ENCODE peak calls at places on chromosomes 7 and 10, in nine cellular contexts. A, Q, W, F, U, E, H, C and O are unnamed samples.

GRCh38 chr10:99673492-99673891 is 14.2 kb downstream of the ENTPD7 start:
- DNase-seq in A (no peak), Q (no peak), W (no peak), F (no peak), U (no peak), E (no peak), H (no peak), C (no peak), O (no peak)

GRCh38 chr7:106110885-106111670 is 1.0 kb downstream of the SYPL1 start:
- DNase-seq in A (peak), Q (no peak), W (no peak), F (no peak), U (no peak), E (no peak), H (no peak), C (no peak), O (no peak)

GRCh38 chr7:22821702-22822485 is 755 bp downstream of the TOMM7 start:
- DNase-seq in A (peak), Q (peak), W (no peak), F (no peak), U (no peak), E (peak), H (no peak), C (peak), O (no peak)

GRCh38 chr10:79970062-79970461 is 21.2 kb upstream of the SFTPD start:
- DNase-seq in A (no peak), Q (no peak), W (no peak), F (no peak), U (no peak), E (no peak), H (no peak), C (no peak), O (no peak)

GRCh38 chr7:12322287-12322902 is 81.3 kb downstream of the VWDE start:
- DNase-seq in A (no peak), Q (no peak), W (no peak), F (no peak), U (no peak), E (peak), H (no peak), C (peak), O (no peak)

GRCh38 chr10:792792-793100 is 103.3 kb upstream of the DIP2C start:
- DNase-seq in A (no peak), Q (no peak), W (no peak), F (no peak), U (no peak), E (no peak), H (no peak), C (peak), O (no peak)

GRCh38 chr7:92177362-92177761 is 1.6 kb downstream of the LRRD1 start:
- DNase-seq in A (no peak), Q (no peak), W (no peak), F (no peak), U (no peak), E (no peak), H (no peak), C (peak), O (no peak)

GRCh38 chr7:155188821-155189599 is 108.7 kb upstream of the INSIG1 start:
- DNase-seq in A (no peak), Q (no peak), W (no peak), F (no peak), U (no peak), E (no peak), H (no peak), C (peak), O (no peak)

GRCh38 chr7:68399991-68400590 is 1198.2 kb upstream of the AUTS2 start:
- DNase-seq in A (no peak), Q (no peak), W (no peak), F (no peak), U (no peak), E (no peak), H (no peak), C (no peak), O (no peak)

GRCh38 chr7:41943098-41943577 is 240.2 kb upstream of the INHBA start:
- DNase-seq in A (peak), Q (peak), W (peak), F (peak), U (peak), E (peak), H (peak), C (peak), O (peak)

GRCh38 chr7:7761974-7762769 is 43.8 kb upstream of the RPA3 start:
- DNase-seq in A (no peak), Q (no peak), W (peak), F (no peak), U (no peak), E (no peak), H (no peak), C (peak), O (no peak)

GRCh38 chr10:24149640-24150039 is 59.3 kb upstream of the KIAA1217 start:
- DNase-seq in A (no peak), Q (no peak), W (no peak), F (no peak), U (no peak), E (no peak), H (no peak), C (no peak), O (no peak)

GRCh38 chr7:1238363-1239331 is 6.0 kb downstream of the UNCX start:
- DNase-seq in A (peak), Q (peak), W (no peak), F (no peak), U (no peak), E (no peak), H (no peak), C (no peak), O (no peak)

GRCh38 chr7:111499027-111499426 is 63.3 kb downstream of the IMMP2L start:
- DNase-seq in A (no peak), Q (no peak), W (no peak), F (no peak), U (no peak), E (peak), H (no peak), C (peak), O (no peak)

GRCh38 chr7:6615853-6616555 is 594 bp downstream of the ZNF853 start:
- DNase-seq in A (peak), Q (peak), W (no peak), F (no peak), U (peak), E (peak), H (no peak), C (no peak), O (no peak)

GRCh38 chr10:1233031-1233430 is 176.8 kb downstream of the WDR37 start:
- DNase-seq in A (no peak), Q (peak), W (no peak), F (no peak), U (no peak), E (no peak), H (peak), C (no peak), O (no peak)

GRCh38 chr7:110835889-110836288 is 255.0 kb upstream of the LRRN3 start:
- DNase-seq in A (no peak), Q (no peak), W (no peak), F (no peak), U (no peak), E (no peak), H (no peak), C (no peak), O (no peak)

GRCh38 chr10:58665361-58665760 is 152.7 kb downstream of the BICC1 start:
- DNase-seq in A (no peak), Q (no peak), W (no peak), F (no peak), U (no peak), E (no peak), H (no peak), C (no peak), O (no peak)

GRCh38 chr7:27179030-27179429 is 4.9 kb upstream of the HOXA10 start:
- DNase-seq in A (no peak), Q (peak), W (no peak), F (no peak), U (no peak), E (no peak), H (peak), C (no peak), O (no peak)

GRCh38 chr7:89238156-89238555 is 442.6 kb upstream of the TEX47 start:
- DNase-seq in A (no peak), Q (no peak), W (no peak), F (no peak), U (no peak), E (no peak), H (no peak), C (no peak), O (no peak)

GRCh38 chr7:136853654-136854053 is 14.8 kb upstream of the CHRM2 start:
- DNase-seq in A (no peak), Q (no peak), W (no peak), F (no peak), U (no peak), E (no peak), H (no peak), C (no peak), O (no peak)

GRCh38 chr10:93542358-93542791 is 24.1 kb upstream of the FFAR4 start:
- DNase-seq in A (peak), Q (no peak), W (no peak), F (no peak), U (peak), E (no peak), H (peak), C (peak), O (no peak)

GRCh38 chr7:43868681-43869017 is 668 bp downstream of the MRPS24 start:
- DNase-seq in A (no peak), Q (no peak), W (no peak), F (no peak), U (no peak), E (no peak), H (no peak), C (no peak), O (no peak)

GRCh38 chr7:158017226-158018060 is 570.2 kb downstream of the PTPRN2 start:
- DNase-seq in A (no peak), Q (peak), W (no peak), F (no peak), U (no peak), E (no peak), H (no peak), C (no peak), O (no peak)

GRCh38 chr10:62396864-62397263 is 22.7 kb downstream of the ZNF365 start:
- DNase-seq in A (no peak), Q (no peak), W (no peak), F (no peak), U (no peak), E (no peak), H (no peak), C (no peak), O (no peak)

GRCh38 chr10:13852872-13853271 is 266.1 kb downstream of the PRPF18 start:
- DNase-seq in A (no peak), Q (no peak), W (no peak), F (no peak), U (no peak), E (no peak), H (no peak), C (no peak), O (no peak)

GRCh38 chr7:107029061-107029763 is 15.3 kb upstream of the PRKAR2B start:
- DNase-seq in A (no peak), Q (no peak), W (no peak), F (no peak), U (no peak), E (no peak), H (no peak), C (no peak), O (no peak)

GRCh38 chr10:72335394-72336258 is 19.1 kb downstream of the DNAJB12 start:
- DNase-seq in A (no peak), Q (peak), W (no peak), F (peak), U (peak), E (peak), H (peak), C (peak), O (peak)
- TF ChIP-seq CTCF in A (no peak), Q (no peak), W (no peak), F (peak), U (peak), E (peak), H (no peak), C (no peak), O (no peak)

DNA sequence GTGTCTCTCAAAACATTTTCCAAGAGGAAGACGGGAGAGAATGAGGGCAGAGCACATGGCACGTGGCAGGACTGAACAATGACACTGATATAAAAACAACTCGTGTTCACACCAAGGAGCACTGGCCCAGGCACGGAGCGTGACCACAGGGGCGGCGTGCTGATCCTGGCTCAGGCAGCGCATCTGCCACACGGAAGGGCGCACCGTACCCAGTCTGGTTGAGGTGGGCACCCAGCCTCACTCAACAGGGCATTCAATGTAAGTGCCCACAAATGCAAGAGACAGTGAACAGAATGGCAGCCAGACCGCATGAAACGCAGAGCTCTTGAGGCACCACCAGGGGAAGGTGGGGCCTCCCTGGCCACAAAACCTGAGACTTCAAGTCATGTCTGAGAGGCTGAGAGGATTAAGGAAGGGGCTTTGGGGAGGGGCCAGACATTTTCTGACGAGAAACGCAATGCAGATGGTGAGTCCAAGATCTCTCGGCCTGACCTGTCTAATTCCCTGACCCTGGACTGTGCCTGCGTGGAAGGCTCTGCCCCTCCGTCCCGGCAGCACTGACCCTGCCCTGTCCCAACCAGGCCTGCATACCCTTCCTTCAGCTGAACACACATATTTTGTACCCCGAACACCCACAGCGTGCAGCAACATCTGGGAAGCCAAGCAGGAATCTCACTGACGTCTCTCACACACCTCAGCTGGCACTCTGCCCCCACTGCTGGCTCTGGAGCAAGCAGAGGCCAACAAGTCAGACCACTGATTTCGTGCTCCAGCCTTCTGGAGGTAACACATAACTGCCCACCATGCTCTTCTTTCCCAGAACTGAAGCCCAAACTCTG is 35.5 kb downstream of the VOPP1 start:
- DNase-seq in A (peak), Q (no peak), W (no peak), F (no peak), U (no peak), E (no peak), H (no peak), C (no peak), O (no peak)
- TF ChIP-seq CTCF in A (peak), Q (no peak), W (no peak), F (no peak), U (no peak), E (no peak), H (no peak), C (no peak), O (no peak)

DNA sequence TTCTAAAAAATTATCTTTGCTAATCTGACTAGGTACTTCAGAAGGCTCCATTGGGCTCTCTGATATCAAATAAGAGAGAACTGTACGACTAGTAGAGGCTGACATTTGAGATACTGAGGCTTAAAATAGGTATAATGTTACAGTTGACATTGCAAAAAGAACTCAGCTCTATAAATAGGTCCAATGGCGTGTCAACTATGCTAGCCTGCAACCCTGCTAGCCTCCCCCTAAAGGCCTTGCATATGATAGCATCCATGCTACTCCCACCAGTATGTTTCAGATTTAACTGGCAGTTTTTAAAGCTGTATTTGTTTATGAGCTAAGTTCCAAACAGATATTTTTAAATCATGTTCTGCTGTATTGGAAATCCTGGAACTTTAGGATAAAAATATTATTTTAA is at the start of gene PPP1R3A:
- DNase-seq in A (no peak), Q (peak), W (no peak), F (no peak), U (peak), E (no peak), H (no peak), C (no peak), O (no peak)
- TF ChIP-seq CTCF in A (peak), Q (peak), W (no peak), F (no peak), U (peak), E (no peak), H (no peak), C (no peak), O (no peak)

GRCh38 chr10:126459032-126459831 is 71.0 kb upstream of the ADAM12 start:
- DNase-seq in A (peak), Q (no peak), W (no peak), F (no peak), U (no peak), E (no peak), H (no peak), C (peak), O (no peak)
- TF ChIP-seq CTCF in A (no peak), Q (peak), W (no peak), F (no peak), U (no peak), E (no peak), H (no peak), C (peak), O (no peak)

DNA sequence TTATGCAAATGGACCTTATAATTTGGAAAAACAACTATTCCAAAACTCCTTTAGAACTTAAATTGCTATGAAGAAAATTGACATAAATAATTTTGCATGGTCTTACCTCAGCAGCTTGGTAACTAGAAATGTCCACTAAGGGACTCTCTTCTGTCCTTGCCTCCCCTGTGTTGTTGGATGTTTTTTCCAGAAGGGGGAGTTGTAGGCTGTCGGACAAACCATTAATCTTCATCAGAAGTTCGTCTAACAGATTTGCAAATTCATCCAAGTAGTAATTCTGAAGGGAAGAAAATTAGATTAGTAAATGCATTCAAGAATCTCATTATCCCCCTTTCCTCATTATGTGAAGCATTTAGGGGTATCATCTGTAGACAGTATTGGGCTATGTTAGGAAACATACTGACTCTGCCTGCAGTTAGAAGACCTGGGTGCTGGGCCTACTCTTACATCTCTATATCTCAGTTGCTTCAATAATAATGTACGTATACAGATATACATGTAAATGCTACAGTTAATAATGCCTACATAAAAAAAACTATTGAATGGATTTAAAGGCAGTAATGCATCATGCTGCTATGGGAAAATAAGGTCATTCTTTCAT is 155.6 kb downstream of the PKD1L1 start:
- DNase-seq in A (peak), Q (no peak), W (no peak), F (no peak), U (no peak), E (no peak), H (no peak), C (peak), O (no peak)
- TF ChIP-seq CTCF in A (peak), Q (peak), W (no peak), F (no peak), U (peak), E (no peak), H (peak), C (peak), O (no peak)

DNA sequence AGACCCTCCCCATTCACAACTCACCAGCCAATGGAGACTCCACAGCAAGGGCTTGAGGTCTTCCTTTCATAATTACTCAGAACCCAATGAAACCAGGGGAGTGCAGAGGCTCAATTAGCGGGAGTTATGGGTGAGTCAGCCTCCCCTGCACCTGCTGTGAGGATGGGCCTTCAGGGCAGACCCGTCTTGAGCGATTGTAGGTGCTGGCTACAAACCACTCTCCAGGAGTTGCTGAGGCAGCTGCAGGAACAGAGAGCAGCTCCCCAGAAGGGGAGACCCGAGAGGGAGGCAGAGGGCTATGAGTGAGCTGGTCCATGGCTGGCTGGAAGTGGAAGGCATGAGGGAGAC is 58.5 kb upstream of the SORCS3 start:
- DNase-seq in A (no peak), Q (peak), W (no peak), F (no peak), U (no peak), E (no peak), H (no peak), C (no peak), O (no peak)
- TF ChIP-seq CTCF in A (no peak), Q (no peak), W (no peak), F (no peak), U (no peak), E (no peak), H (no peak), C (no peak), O (no peak)

GRCh38 chr7:131587315-131587923 is 31.0 kb upstream of the PODXL start:
- DNase-seq in A (no peak), Q (peak), W (no peak), F (no peak), U (no peak), E (no peak), H (no peak), C (no peak), O (no peak)
- TF ChIP-seq CTCF in A (no peak), Q (no peak), W (no peak), F (no peak), U (no peak), E (no peak), H (no peak), C (no peak), O (no peak)